ENCODE peak calls at places on chromosomes 11 and 22, in four cellular contexts. One of them, this sample, is unnamed.
A peak's percentile ranks its signal among the peaks of the same experiment; 100 is the strongest.

GRCh38 chr11:69660001-69660500 is 15.1 kb downstream of the LTO1 start:
- ATAC-seq in left colon: no peak
- ATAC-seq in T-cell: no peak
- ATAC-seq in memory B cell: no peak
- ATAC-seq in this sample: no peak

GRCh38 chr11:12679471-12679870 is 5.2 kb downstream of the TEAD1 start:
- ATAC-seq in left colon: no peak
- ATAC-seq in T-cell: no peak
- ATAC-seq in memory B cell: no peak
- ATAC-seq in this sample: no peak

GRCh38 chr11:134527382-134528243 is 115.6 kb upstream of the B3GAT1 start:
- ATAC-seq in left colon: no peak
- ATAC-seq in T-cell: no peak
- ATAC-seq in memory B cell: no peak
- ATAC-seq in this sample: no peak

GRCh38 chr22:47021371-47022074 is 259.1 kb downstream of the TBC1D22A start:
- ATAC-seq in left colon: no peak
- ATAC-seq in T-cell: no peak
- ATAC-seq in memory B cell: no peak
- ATAC-seq in this sample: no peak

GRCh38 chr22:42994917-42995562 is 19.9 kb downstream of the PACSIN2 start:
- ATAC-seq in left colon: peak; percentile 81
- ATAC-seq in T-cell: no peak
- ATAC-seq in memory B cell: peak; percentile 73
- ATAC-seq in this sample: no peak

GRCh38 chr11:77501748-77502147 is 27.9 kb upstream of the PAK1 start:
- ATAC-seq in left colon: peak; percentile 37
- ATAC-seq in T-cell: no peak
- ATAC-seq in memory B cell: peak; percentile 68
- ATAC-seq in this sample: no peak

GRCh38 chr11:13080861-13081260 is 71.7 kb downstream of the RASSF10 start:
- ATAC-seq in left colon: no peak
- ATAC-seq in T-cell: no peak
- ATAC-seq in memory B cell: no peak
- ATAC-seq in this sample: no peak

GRCh38 chr11:65442952-65443351 is 20.4 kb downstream of the NEAT1 start:
- ATAC-seq in left colon: no peak
- ATAC-seq in T-cell: no peak
- ATAC-seq in memory B cell: no peak
- ATAC-seq in this sample: no peak

GRCh38 chr11:62435741-62436485 is 17.1 kb downstream of the SCGB1A1 start:
- ATAC-seq in left colon: peak; percentile 76
- ATAC-seq in T-cell: peak; percentile 35
- ATAC-seq in memory B cell: peak; percentile 74
- ATAC-seq in this sample: no peak

GRCh38 chr11:84642500-84642899 is 984.6 kb downstream of the DLG2 start:
- ATAC-seq in left colon: peak; percentile 39
- ATAC-seq in T-cell: no peak
- ATAC-seq in memory B cell: no peak
- ATAC-seq in this sample: no peak

GRCh38 chr22:17171016-17171312 is 11.9 kb upstream of the HDHD5 start:
- ATAC-seq in left colon: peak; percentile 79
- ATAC-seq in T-cell: no peak
- ATAC-seq in memory B cell: peak; percentile 31
- ATAC-seq in this sample: peak; percentile 55

GRCh38 chr22:40415531-40416266 is 45.3 kb downstream of the SGSM3 start:
- ATAC-seq in left colon: peak; percentile 36
- ATAC-seq in T-cell: peak; percentile 66
- ATAC-seq in memory B cell: peak; percentile 19
- ATAC-seq in this sample: peak; percentile 48

GRCh38 chr11:119251114-119251513 is 45.0 kb downstream of the CBL start:
- ATAC-seq in left colon: no peak
- ATAC-seq in T-cell: no peak
- ATAC-seq in memory B cell: no peak
- ATAC-seq in this sample: no peak

GRCh38 chr11:118939948-118940598 is 14.3 kb upstream of the BCL9L start:
- ATAC-seq in left colon: no peak
- ATAC-seq in T-cell: peak; percentile 92
- ATAC-seq in memory B cell: peak; percentile 39
- ATAC-seq in this sample: peak; percentile 85

GRCh38 chr11:110966131-110966530 is 253.9 kb upstream of the ARHGAP20 start:
- ATAC-seq in left colon: no peak
- ATAC-seq in T-cell: no peak
- ATAC-seq in memory B cell: no peak
- ATAC-seq in this sample: no peak

GRCh38 chr22:41913842-41914534 is 886 bp downstream of the SHISA8 start:
- ATAC-seq in left colon: no peak
- ATAC-seq in T-cell: peak; percentile 7
- ATAC-seq in memory B cell: peak; percentile 2
- ATAC-seq in this sample: no peak

GRCh38 chr22:47304191-47304831 is 541.9 kb downstream of the TBC1D22A start:
- ATAC-seq in left colon: no peak
- ATAC-seq in T-cell: no peak
- ATAC-seq in memory B cell: no peak
- ATAC-seq in this sample: no peak

GRCh38 chr22:31119026-31119717 is 3.6 kb upstream of the INPP5J start:
- ATAC-seq in left colon: no peak
- ATAC-seq in T-cell: no peak
- ATAC-seq in memory B cell: no peak
- ATAC-seq in this sample: no peak

GRCh38 chr22:46706060-46706459 is 32.0 kb downstream of the CERK start:
- ATAC-seq in left colon: no peak
- ATAC-seq in T-cell: no peak
- ATAC-seq in memory B cell: no peak
- ATAC-seq in this sample: no peak